ENCODE peak calls at places on chromosomes 1 and 21, in five cellular contexts. W, U, D, Q and S are unnamed samples.

GRCh38 chr1:21663951-21664805 is 5.0 kb downstream of the RAP1GAP start:
- DNase-seq in W (peak; percentile 81), U (no peak), D (peak; percentile 53), Q (no peak), S (no peak)

GRCh38 chr1:97145321-97145956 is 423.9 kb downstream of the PTBP2 start:
- DNase-seq in W (no peak), U (no peak), D (no peak), Q (no peak), S (peak; percentile 88)

GRCh38 chr1:232766224-232766890 is 38.9 kb upstream of the MAP10 start:
- DNase-seq in W (no peak), U (no peak), D (no peak), Q (no peak), S (no peak)

GRCh38 chr1:64060611-64061302 is 142.7 kb upstream of the UBE2U start:
- DNase-seq in W (no peak), U (no peak), D (no peak), Q (no peak), S (peak; percentile 12)

GRCh38 chr1:187938092-187938491 is 1109.3 kb downstream of the PLA2G4A start:
- DNase-seq in W (no peak), U (no peak), D (no peak), Q (no peak), S (no peak)

GRCh38 chr1:116556289-116557006 is 14.4 kb downstream of the CD58 start:
- DNase-seq in W (peak; percentile 44), U (no peak), D (peak; percentile 75), Q (no peak), S (no peak)

GRCh38 chr1:119721933-119722332 is 10.2 kb downstream of the PHGDH start:
- DNase-seq in W (no peak), U (no peak), D (no peak), Q (no peak), S (no peak)

GRCh38 chr1:32273389-32274208 is 18.3 kb upstream of the HDAC1 start:
- DNase-seq in W (no peak), U (no peak), D (no peak), Q (no peak), S (no peak)

GRCh38 chr21:17610862-17611261 is 1.8 kb downstream of the BTG3 start:
- DNase-seq in W (peak; percentile 10), U (no peak), D (peak; percentile 6), Q (peak; percentile 51), S (no peak)

GRCh38 chr1:232884262-232884661 is 66.1 kb upstream of the NTPCR start:
- DNase-seq in W (no peak), U (no peak), D (no peak), Q (no peak), S (no peak)

GRCh38 chr21:15227919-15228318 is 163.1 kb upstream of the NRIP1 start:
- DNase-seq in W (no peak), U (no peak), D (no peak), Q (no peak), S (no peak)

GRCh38 chr1:198601936-198602889 is 36.6 kb upstream of the PTPRC start:
- DNase-seq in W (no peak), U (no peak), D (no peak), Q (no peak), S (no peak)

GRCh38 chr1:36836196-36836883 is 198.0 kb downstream of the GRIK3 start:
- DNase-seq in W (no peak), U (no peak), D (no peak), Q (no peak), S (no peak)

GRCh38 chr1:161962094-161962887 is 61.4 kb downstream of the OLFML2B start:
- DNase-seq in W (peak; percentile 31), U (no peak), D (no peak), Q (no peak), S (peak; percentile 96)

GRCh38 chr1:226403522-226404034 is 4.3 kb downstream of the PARP1 start:
- DNase-seq in W (no peak), U (peak; percentile 71), D (peak; percentile 63), Q (no peak), S (peak; percentile 6)

GRCh38 chr1:103180660-103181059 is 72.3 kb upstream of the COL11A1 start:
- DNase-seq in W (no peak), U (no peak), D (no peak), Q (no peak), S (no peak)

GRCh38 chr1:42957229-42957879 is 1.3 kb downstream of the SLC2A1 start:
- DNase-seq in W (no peak), U (no peak), D (peak; percentile 40), Q (no peak), S (peak; percentile 19)

GRCh38 chr1:204834752-204835151 is 35.9 kb upstream of the NFASC start:
- DNase-seq in W (no peak), U (no peak), D (no peak), Q (no peak), S (no peak)

GRCh38 chr1:184034761-184035379 is 2.7 kb downstream of the COLGALT2 start:
- DNase-seq in W (peak; percentile 5), U (no peak), D (no peak), Q (no peak), S (no peak)

GRCh38 chr1:153565529-153566374 is at the start of gene S100A2:
- DNase-seq in W (peak; percentile 83), U (peak; percentile 88), D (no peak), Q (no peak), S (peak; percentile 84)

GRCh38 chr1:38580591-38580990 is 279.0 kb downstream of the RRAGC start:
- DNase-seq in W (no peak), U (no peak), D (no peak), Q (no peak), S (no peak)

GRCh38 chr1:150789396-150789795 is 18.7 kb downstream of the CTSK start:
- DNase-seq in W (peak; percentile 68), U (no peak), D (no peak), Q (peak; percentile 19), S (no peak)

GRCh38 chr1:85387781-85388180 is 77.2 kb downstream of the DDAH1 start:
- DNase-seq in W (no peak), U (no peak), D (no peak), Q (no peak), S (no peak)

GRCh38 chr1:244069499-244069898 is 18.4 kb downstream of the ZBTB18 start:
- DNase-seq in W (no peak), U (no peak), D (no peak), Q (no peak), S (no peak)

GRCh38 chr1:208550978-208551377 is 306.8 kb upstream of the PLXNA2 start:
- DNase-seq in W (no peak), U (no peak), D (no peak), Q (no peak), S (no peak)

GRCh38 chr1:204931313-204931712 is 60.7 kb downstream of the NFASC start:
- DNase-seq in W (no peak), U (no peak), D (no peak), Q (no peak), S (no peak)

DNA sequence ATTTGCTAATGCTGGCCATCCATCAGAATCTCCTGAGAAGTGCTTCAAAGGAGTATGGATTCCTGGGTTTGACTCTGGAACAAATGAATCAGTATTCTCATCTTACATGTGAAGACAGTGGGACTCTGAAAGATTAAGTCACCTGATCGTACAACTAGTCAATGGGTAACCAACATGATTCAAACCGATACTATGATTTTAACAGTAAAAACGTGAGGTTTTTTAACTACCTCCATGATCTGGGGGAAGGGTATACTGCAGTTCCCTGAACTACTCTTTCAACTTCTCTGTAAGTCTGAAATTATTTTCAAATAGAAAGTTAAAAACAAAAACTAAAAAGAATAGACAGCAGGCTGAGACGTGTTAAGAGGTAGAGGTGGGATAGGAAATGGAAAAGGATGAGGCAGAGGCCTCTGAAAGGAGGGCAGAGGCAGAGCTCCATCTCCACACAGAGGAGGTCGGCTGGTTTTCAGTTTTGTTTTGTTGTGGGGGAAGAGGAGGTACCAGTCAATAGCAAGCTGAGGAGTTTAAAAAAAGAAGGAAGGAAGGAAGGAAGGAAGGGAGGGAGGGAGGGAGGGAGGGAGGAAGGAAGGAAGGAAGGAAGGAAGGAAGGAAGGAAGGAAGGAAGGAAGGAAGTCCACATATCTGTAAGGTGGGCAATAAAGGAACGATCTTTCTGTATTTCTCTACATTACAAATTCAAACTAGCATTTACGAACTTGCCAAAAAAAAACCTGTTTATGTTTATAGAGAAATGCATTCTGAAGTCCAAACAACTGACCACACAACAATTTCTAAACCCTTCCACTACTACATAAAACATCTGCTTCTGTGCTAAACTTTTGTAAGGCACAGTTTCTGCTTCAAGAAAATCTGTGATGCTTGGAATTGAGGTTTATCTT is 213.1 kb downstream of the RERE start:
- DNase-seq in W (no peak), U (no peak), D (no peak), Q (no peak), S (no peak)
- TF ChIP-seq POLR2A in W (no peak), U (no peak), D (no peak), Q (no peak), S (no peak)

DNA sequence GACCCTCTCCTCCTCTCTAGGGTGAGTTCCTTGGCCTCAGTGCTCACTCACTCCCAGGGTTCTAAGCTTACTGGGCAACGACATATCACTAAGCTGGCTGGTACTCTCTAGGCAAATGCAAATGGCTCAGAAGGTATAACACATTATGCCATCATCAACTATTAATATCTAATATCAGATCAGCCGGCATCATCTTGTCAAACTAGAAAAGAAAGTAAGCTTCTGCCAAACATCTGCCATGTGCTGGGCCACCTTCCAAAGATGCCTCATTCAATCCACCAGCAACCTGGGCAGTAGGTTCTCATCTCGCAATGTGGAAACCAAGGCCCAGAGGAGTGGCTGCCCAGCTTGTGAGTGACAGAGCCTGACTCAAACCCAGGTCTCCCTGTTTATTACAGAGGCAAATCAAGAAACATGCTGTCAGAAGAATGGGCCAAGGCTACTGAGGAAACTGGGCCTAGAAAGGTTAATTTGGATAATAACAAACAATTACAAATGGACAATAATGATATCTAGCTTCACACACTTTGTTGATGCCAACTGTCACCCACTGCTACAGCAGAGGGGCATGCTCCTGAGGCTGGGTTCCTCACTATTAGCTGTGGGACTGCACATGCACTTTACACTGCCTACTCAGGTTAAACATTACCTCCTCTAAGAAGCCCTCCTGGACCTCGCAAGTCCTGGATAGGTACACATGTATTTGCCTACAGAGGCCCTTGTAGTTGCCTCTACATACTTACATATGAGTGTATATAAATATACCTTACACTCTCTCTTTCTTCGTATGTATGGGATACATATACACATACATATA is 183.3 kb upstream of the JUN start:
- DNase-seq in W (no peak), U (no peak), D (no peak), Q (no peak), S (no peak)
- H3K27ac ChIP-seq in W (no peak overlapping the region), U (no peak overlapping the region), D (no peak overlapping the region), Q (no peak overlapping the region), S (no peak overlapping the region)

DNA sequence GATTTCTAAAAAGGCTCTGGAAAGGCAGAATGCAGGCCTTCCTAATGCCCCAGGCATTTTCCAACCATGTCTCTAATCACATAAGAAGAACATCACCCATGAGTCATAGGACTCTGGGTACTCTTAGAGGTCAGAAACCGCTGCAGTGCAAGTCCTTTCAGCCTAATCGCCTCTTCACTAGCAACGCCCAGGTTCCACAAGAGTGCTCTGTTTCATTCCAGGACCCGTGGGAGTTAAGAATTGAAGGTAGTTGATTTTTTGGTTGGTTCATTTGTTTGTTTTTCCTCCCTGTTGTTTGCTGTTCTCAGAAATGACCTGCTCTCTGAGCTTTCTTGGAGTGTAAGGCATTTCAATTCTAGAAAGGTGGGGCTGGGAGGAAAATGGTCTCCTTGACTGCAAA is 123.2 kb downstream of the NR5A2 start:
- DNase-seq in W (no peak), U (peak; percentile 76), D (peak; percentile 80), Q (no peak), S (no peak)
- TF ChIP-seq POLR2A in W (no peak), U (no peak), D (no peak), Q (no peak), S (no peak)

GRCh38 chr1:24098907-24099637 is 12.9 kb downstream of the MYOM3 start:
- DNase-seq in W (no peak), U (no peak), D (no peak), Q (no peak), S (no peak)
- H3K27ac ChIP-seq in W (no peak overlapping the region), U (no peak overlapping the region), D (no peak overlapping the region), Q (no peak overlapping the region), S (no peak overlapping the region)

GRCh38 chr1:203286161-203286984 is 18.9 kb upstream of the BTG2 start:
- DNase-seq in W (no peak), U (no peak), D (no peak), Q (no peak), S (peak; percentile 23)
- TF ChIP-seq POLR2A in W (no peak), U (no peak), D (no peak), Q (no peak), S (no peak)